ENCODE peak calls at places on chromosomes 6 and 20, in four cellular contexts. W is activated T-helper 1 cell treated with anti-CD3 and anti-CD28 coated beads, Interleukin-2, amount 50 U/mL, for 16 hours; Y is hepatic stellate cell; M is T-cell. V is an unnamed sample.
A peak's percentile ranks its signal among the peaks of the same experiment; 100 is the strongest.

GRCh38 chr20:45019764-45020126 is 53.4 kb downstream of the STK4 start:
- DNase-seq in M (no peak), Y (no peak), W (no peak), V (no peak)

GRCh38 chr6:71465096-71465495 is 176.5 kb downstream of the OGFRL1 start:
- DNase-seq in M (no peak), Y (no peak), W (no peak), V (no peak)

GRCh38 chr6:22124756-22125155 is 172.1 kb downstream of the PRL start:
- DNase-seq in Y (no peak), W (no peak), M (no peak), V (no peak)

GRCh38 chr6:39197521-39198500 is 31.5 kb downstream of the KCNK5 start:
- DNase-seq in Y (no peak), W (no peak), M (no peak), V (no peak)

GRCh38 chr6:38322123-38322522 is 317.6 kb downstream of the BTBD9 start:
- DNase-seq in W (no peak), Y (no peak), M (no peak), V (no peak)

GRCh38 chr6:62285612-62286469 is at the start of gene KHDRBS2:
- DNase-seq in M (peak; percentile 1), Y (no peak), W (no peak), V (no peak)

GRCh38 chr20:38213607-38213940 is 47.0 kb downstream of the KIAA1755 start:
- DNase-seq in W (no peak), M (no peak), Y (no peak), V (no peak)

GRCh38 chr20:353166-353565 is 6.3 kb downstream of the NRSN2 start:
- DNase-seq in Y (no peak), M (no peak), W (no peak), V (no peak)

GRCh38 chr6:158285321-158285960 is 26.8 kb upstream of the TULP4 start:
- DNase-seq in M (no peak), W (no peak), Y (no peak), V (no peak)